ENCODE peak calls at places on chromosomes 6 and 20, in five cellular contexts. U is astrocyte of the spinal cord, Y is cardiac fibroblast, E is esophagus squamous epithelium, G is ovary. P is an unnamed sample.

GRCh38 chr6:93721386-93722048 is 302.2 kb upstream of the EPHA7 start:
- DNase-seq in E (no peak), U (peak; percentile 58), Y (peak; percentile 51), G (no peak), P (peak; percentile 10)

GRCh38 chr6:40353197-40353966 is 233.8 kb downstream of the LRFN2 start:
- DNase-seq in G (no peak), U (no peak), Y (no peak), E (no peak), P (no peak)

GRCh38 chr6:111683749-111684267 is 78.1 kb upstream of the TRAF3IP2 start:
- DNase-seq in E (no peak), U (peak; percentile 90), Y (peak; percentile 98), G (peak; percentile 50), P (no peak)

GRCh38 chr6:79372757-79373156 is 138.3 kb upstream of the HMGN3 start:
- DNase-seq in Y (no peak), G (no peak), E (no peak), U (no peak), P (no peak)

GRCh38 chr20:62603021-62603906 is 39.0 kb upstream of the SLCO4A1 start:
- DNase-seq in E (no peak), Y (peak; percentile 15), U (peak; percentile 64), G (no peak), P (peak; percentile 81)

GRCh38 chr6:152087096-152087495 is 279.6 kb downstream of the ESR1 start:
- DNase-seq in U (peak; percentile 63), Y (no peak), G (no peak), E (no peak), P (no peak)

GRCh38 chr20:4256886-4257285 is 241.5 kb upstream of the RNF24 start:
- DNase-seq in G (no peak), Y (no peak), U (no peak), E (no peak), P (no peak)

GRCh38 chr20:4375881-4376280 is 345.8 kb upstream of the PRND start:
- DNase-seq in G (no peak), Y (peak; percentile 5), E (no peak), U (peak; percentile 76), P (no peak)

GRCh38 chr6:13873288-13874190 is 51.2 kb upstream of the RNF182 start:
- DNase-seq in U (no peak), E (no peak), G (peak; percentile 50), Y (peak; percentile 22), P (no peak)

GRCh38 chr6:75208564-75209431 is 2.9 kb upstream of the COL12A1 start:
- DNase-seq in G (peak; percentile 90), U (peak; percentile 83), E (peak; percentile 4), Y (peak; percentile 89), P (no peak)

GRCh38 chr6:110066091-110066490 is 88.0 kb downstream of the GPR6 start:
- DNase-seq in U (no peak), Y (no peak), E (no peak), G (no peak), P (no peak)

GRCh38 chr6:150905769-150906168 is 40.3 kb downstream of the MTHFD1L start:
- DNase-seq in Y (no peak), U (no peak), E (no peak), G (no peak), P (no peak)
- TF ChIP-seq CTCF in Y (peak; percentile 58), U (peak; percentile 44), E (no peak), G (no peak), P (peak; percentile 51)

GRCh38 chr6:45663181-45664180 is 285.7 kb upstream of the SUPT3H start:
- DNase-seq in E (no peak), G (peak; percentile 22), U (peak; percentile 27), Y (peak; percentile 33), P (no peak)
- H3K4me3 ChIP-seq in E (peak overlapping the region; percentile 57), G (no peak overlapping the region), U (no peak overlapping the region), Y (peak overlapping the region; percentile 17), P (peak overlapping the region; percentile 26)

DNA sequence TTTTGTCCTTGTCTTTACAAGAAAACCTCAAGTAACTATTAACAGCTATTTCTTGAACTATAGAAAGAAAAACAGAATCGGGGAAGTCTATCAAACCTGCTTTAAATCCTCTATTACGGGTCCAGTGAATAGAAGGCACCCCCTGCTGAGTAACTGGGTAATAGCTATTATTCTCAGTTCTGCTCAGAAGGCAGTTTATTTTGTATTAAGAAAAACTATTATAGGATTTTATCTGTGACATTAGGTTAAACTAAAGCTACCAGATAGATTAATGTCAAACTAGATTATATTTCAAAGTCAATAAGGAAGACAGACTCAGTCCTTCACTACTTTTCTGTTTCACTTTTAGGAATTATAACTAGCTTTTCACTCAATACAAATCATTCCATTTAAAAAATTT is 93.7 kb downstream of the DST start:
- DNase-seq in U (no peak), E (no peak), G (no peak), Y (peak; percentile 36), P (no peak)
- TF ChIP-seq CTCF in U (peak; percentile 3), E (no peak), G (peak; percentile 74), Y (peak; percentile 23), P (peak; percentile 37)

GRCh38 chr6:24738732-24739131 is 19.8 kb upstream of the C6orf62 start:
- DNase-seq in E (no peak), U (no peak), G (no peak), Y (peak; percentile 56), P (no peak)

GRCh38 chr6:24740861-24741260 is 21.9 kb upstream of the C6orf62 start:
- DNase-seq in G (no peak), U (peak; percentile 41), E (no peak), Y (no peak), P (no peak)

GRCh38 chr6:24744911-24745310 is 26.0 kb upstream of the C6orf62 start:
- DNase-seq in U (no peak), E (no peak), Y (no peak), G (no peak), P (no peak)

GRCh38 chr6:24743944-24744335 is 25.0 kb upstream of the C6orf62 start:
- DNase-seq in E (no peak), Y (no peak), U (no peak), G (no peak), P (no peak)

GRCh38 chr6:24743265-24743943 is 24.4 kb upstream of the C6orf62 start:
- DNase-seq in G (no peak), U (peak; percentile 96), Y (peak; percentile 97), E (no peak), P (peak; percentile 97)
- H3K4me3 ChIP-seq in G (no peak overlapping the region), U (no peak overlapping the region), Y (no peak overlapping the region), E (peak overlapping the region; percentile 29), P (peak overlapping the region; percentile 15)

GRCh38 chr6:124679392-124679791 is 282.8 kb upstream of the RNF217 start:
- DNase-seq in U (no peak), Y (peak; percentile 8), G (no peak), E (no peak), P (no peak)
- TF ChIP-seq CTCF in U (no peak), Y (no peak), G (no peak), E (no peak), P (no peak)

GRCh38 chr6:157609556-157609955 is 213.5 kb upstream of the SNX9 start:
- DNase-seq in Y (no peak), U (no peak), G (no peak), E (no peak), P (no peak)

GRCh38 chr6:157606516-157606915 is 216.5 kb upstream of the SNX9 start:
- DNase-seq in G (no peak), E (no peak), Y (no peak), U (no peak), P (no peak)

GRCh38 chr6:157609117-157609516 is 213.9 kb upstream of the SNX9 start:
- DNase-seq in U (no peak), Y (no peak), G (no peak), E (no peak), P (no peak)

GRCh38 chr6:157607317-157608109 is 215.5 kb upstream of the SNX9 start:
- DNase-seq in G (no peak), Y (no peak), U (no peak), E (no peak), P (no peak)

DNA sequence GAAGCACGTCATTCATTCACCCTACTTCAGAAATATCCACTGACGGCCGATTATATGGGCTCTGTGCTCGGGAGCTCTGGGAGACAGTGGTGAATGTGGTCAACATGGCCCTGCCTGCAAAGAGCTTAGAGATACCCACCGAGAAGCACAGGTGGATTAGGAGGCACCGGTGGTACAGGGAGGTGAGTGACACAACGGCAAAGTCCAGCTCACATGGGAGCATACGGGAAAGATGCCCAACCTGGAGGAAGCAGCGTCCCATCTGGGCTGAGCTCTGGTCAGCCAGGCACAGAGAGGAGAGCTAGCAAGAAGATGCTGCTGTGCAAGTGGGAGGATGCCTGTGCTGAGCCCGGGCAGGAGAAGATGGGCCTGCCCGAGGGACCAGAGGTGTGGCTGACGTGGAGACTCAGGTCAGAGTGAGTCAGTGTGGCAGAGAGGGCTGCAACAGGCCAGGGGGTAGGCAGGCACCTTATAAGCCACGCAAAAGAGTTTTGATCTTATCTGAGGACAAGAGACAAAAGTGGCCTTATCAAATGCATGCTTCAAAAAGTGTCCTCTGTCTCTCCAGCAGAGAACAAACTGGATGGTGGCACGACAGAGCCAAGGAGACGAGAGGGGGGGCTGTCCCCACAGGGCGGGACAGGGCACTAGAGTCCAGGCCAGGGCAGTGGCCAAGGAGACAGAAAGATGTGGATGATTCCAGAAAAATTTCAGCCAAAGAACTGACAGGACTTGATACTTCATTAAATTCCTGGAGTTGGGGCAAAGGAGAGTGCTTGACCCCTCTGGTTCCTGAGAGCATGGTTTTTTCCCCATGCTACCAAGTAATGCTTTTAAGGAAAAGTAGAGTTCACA is 214.6 kb upstream of the SNX9 start:
- DNase-seq in Y (no peak), E (no peak), G (no peak), U (no peak), P (no peak)
- H3K4me3 ChIP-seq in Y (no peak overlapping the region), E (no peak overlapping the region), G (no peak overlapping the region), U (no peak overlapping the region), P (no peak overlapping the region)

GRCh38 chr6:137043710-137044365 is 927 bp downstream of the IL20RA start:
- DNase-seq in E (no peak), U (peak; percentile 46), Y (peak; percentile 43), G (no peak), P (no peak)

GRCh38 chr6:137036566-137037300 is 8.0 kb downstream of the IL20RA start:
- DNase-seq in G (no peak), U (no peak), Y (no peak), E (no peak), P (no peak)

GRCh38 chr6:137044366-137045220 is at the start of gene IL20RA:
- DNase-seq in U (peak; percentile 6), E (no peak), Y (peak; percentile 14), G (peak; percentile 60), P (no peak)

GRCh38 chr6:137039010-137039409 is 5.8 kb downstream of the IL20RA start:
- DNase-seq in U (no peak), E (no peak), Y (no peak), G (no peak), P (no peak)

DNA sequence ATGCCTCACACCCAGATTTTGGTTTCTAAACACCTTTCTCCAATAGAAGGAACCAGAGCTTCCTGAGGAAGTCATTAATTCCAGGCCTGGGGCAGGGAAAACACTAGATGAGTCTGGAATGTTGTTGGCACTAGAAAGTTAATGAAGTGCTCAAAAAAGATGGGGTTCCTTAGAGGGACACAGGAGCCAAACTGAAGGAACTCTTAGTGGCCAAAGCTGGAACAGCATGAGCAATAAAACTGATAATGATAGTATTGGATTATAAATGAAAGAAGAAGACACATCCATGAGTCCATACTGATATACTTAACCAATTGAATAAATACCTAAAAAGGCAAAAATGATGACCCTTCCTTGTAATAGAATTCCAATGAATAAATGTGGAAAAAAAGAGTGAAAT is 4.4 kb downstream of the IL20RA start:
- DNase-seq in U (no peak), Y (no peak), E (no peak), G (no peak), P (no peak)
- TF ChIP-seq CTCF in U (no peak), Y (no peak), E (no peak), G (no peak), P (peak; percentile 19)

GRCh38 chr6:28656715-28657114 is 131.0 kb downstream of the GPX5 start:
- DNase-seq in U (no peak), E (no peak), G (no peak), Y (no peak), P (no peak)
- H3K4me3 ChIP-seq in U (no peak overlapping the region), E (no peak overlapping the region), G (no peak overlapping the region), Y (no peak overlapping the region), P (no peak overlapping the region)

P was measured in retinal pigment epithelial cell.